ENCODE peak calls at places on chromosomes 6 and 20, in six cellular contexts. L, U, I, P, X and S are unnamed samples. For H3K4me1, the result is how much of the 10 kb centered on the place peaks cover.

GRCh38 chr6:169188051-169188863 is 65.4 kb downstream of the THBS2 start:
- DNase-seq in L (peak), U (peak), P (no peak), I (no peak), X (no peak), S (no peak)

GRCh38 chr6:143731789-143732188 is 54.0 kb downstream of the PHACTR2 start:
- DNase-seq in I (no peak), L (no peak), P (no peak), X (no peak), U (no peak), S (no peak)

GRCh38 chr6:117637770-117638169 is 35.5 kb upstream of the GOPC start:
- DNase-seq in I (no peak), P (no peak), L (no peak), X (no peak), U (no peak), S (no peak)

GRCh38 chr20:2302369-2302768 is 6.6 kb downstream of the TGM3 start:
- DNase-seq in I (no peak), X (no peak), P (no peak), L (peak), U (no peak), S (no peak)

GRCh38 chr6:167581637-167582036 is 245.1 kb upstream of the AFDN start:
- DNase-seq in P (no peak), U (no peak), L (no peak), I (no peak), X (no peak), S (no peak)

GRCh38 chr20:15992564-15992963 is 580.7 kb downstream of the KIF16B start:
- DNase-seq in P (no peak), I (no peak), U (no peak), X (no peak), L (no peak), S (no peak)

GRCh38 chr20:33388268-33388667 is 13.1 kb downstream of the CDK5RAP1 start:
- DNase-seq in P (no peak), I (no peak), U (no peak), L (no peak), X (no peak), S (no peak)

GRCh38 chr20:62530643-62531032 is 54.8 kb upstream of the GATA5 start:
- DNase-seq in I (no peak), L (no peak), X (no peak), U (no peak), P (no peak), S (no peak)

GRCh38 chr20:41701596-41702350 is 83.6 kb upstream of the CHD6 start:
- DNase-seq in I (no peak), P (no peak), U (no peak), X (no peak), L (peak), S (no peak)

GRCh38 chr20:62117658-62118057 is 4.6 kb upstream of the LSM14B start:
- DNase-seq in I (no peak), P (no peak), L (no peak), X (no peak), U (no peak), S (no peak)

GRCh38 chr20:57106030-57106682 is 160.3 kb downstream of the BMP7 start:
- DNase-seq in X (no peak), U (no peak), P (no peak), L (no peak), I (no peak), S (no peak)

GRCh38 chr6:157763129-157763893 is 59.7 kb upstream of the SNX9 start:
- DNase-seq in I (no peak), P (no peak), U (peak), L (peak), X (peak), S (peak)

GRCh38 chr20:49490689-49491088 is 8.2 kb upstream of the KCNB1 start:
- DNase-seq in P (no peak), L (no peak), I (no peak), X (no peak), U (no peak), S (no peak)

GRCh38 chr6:33977606-33978438 is 168.1 kb downstream of the GRM4 start:
- DNase-seq in P (no peak), I (no peak), X (no peak), L (peak), U (no peak), S (no peak)

GRCh38 chr6:74065713-74066112 is 369.7 kb downstream of the CD109 start:
- DNase-seq in L (no peak), X (no peak), U (no peak), I (no peak), P (no peak), S (no peak)

GRCh38 chr6:133432021-133432989 is 191.1 kb downstream of the EYA4 start:
- DNase-seq in P (no peak), X (no peak), U (no peak), L (peak), I (no peak), S (no peak)

GRCh38 chr6:40163924-40164323 is 229.7 kb upstream of the MOCS1 start:
- DNase-seq in I (no peak), L (no peak), P (no peak), X (no peak), U (no peak), S (no peak)

GRCh38 chr6:140486468-140487361 is 1112.3 kb upstream of the CITED2 start:
- DNase-seq in U (peak), X (no peak), P (no peak), I (no peak), L (no peak), S (no peak)

GRCh38 chr6:16947461-16948159 is 154.2 kb upstream of the STMND1 start:
- DNase-seq in I (peak), U (peak), L (no peak), P (no peak), X (peak), S (peak)

GRCh38 chr20:43458422-43458924 is 777 bp downstream of the SRSF6 start:
- DNase-seq in I (no peak), U (peak), L (peak), P (no peak), X (no peak), S (peak)

GRCh38 chr20:50804453-50805348 is 9.8 kb downstream of the BCAS4 start:
- DNase-seq in P (no peak), L (no peak), X (no peak), U (no peak), I (no peak), S (no peak)

GRCh38 chr6:160077526-160077925 is 44.1 kb upstream of the SLC22A1 start:
- DNase-seq in P (no peak), I (no peak), U (peak), L (no peak), X (no peak), S (no peak)

GRCh38 chr20:43682446-43682845 is 15.5 kb downstream of the MYBL2 start:
- DNase-seq in P (no peak), I (no peak), L (no peak), U (no peak), X (no peak), S (no peak)

GRCh38 chr6:118963003-118963402 is 28.0 kb upstream of the MCM9 start:
- DNase-seq in P (no peak), I (no peak), L (no peak), X (no peak), U (peak), S (no peak)

GRCh38 chr6:65229768-65230167 is 477.3 kb downstream of the EYS start:
- DNase-seq in U (peak), L (no peak), I (no peak), P (no peak), X (no peak), S (no peak)

GRCh38 chr6:149140137-149140909 is 177.2 kb upstream of the TAB2 start:
- DNase-seq in U (no peak), L (no peak), I (no peak), P (no peak), X (no peak), S (no peak)

GRCh38 chr6:166540631-166541331 is 45.7 kb downstream of the RAMACL start:
- DNase-seq in I (no peak), L (no peak), P (no peak), U (peak), X (no peak), S (no peak)

GRCh38 chr20:59013959-59014608 is 5.1 kb upstream of the TUBB1 start:
- DNase-seq in U (peak), P (no peak), X (no peak), L (no peak), I (no peak), S (peak)

GRCh38 chr6:40288919-40289318 is 298.2 kb downstream of the LRFN2 start:
- DNase-seq in P (no peak), L (no peak), U (no peak), I (no peak), X (no peak), S (no peak)

GRCh38 chr6:109351231-109352132 is 30.8 kb downstream of the CD164 start:
- DNase-seq in X (no peak), L (no peak), P (no peak), I (peak), U (no peak), S (no peak)

DNA sequence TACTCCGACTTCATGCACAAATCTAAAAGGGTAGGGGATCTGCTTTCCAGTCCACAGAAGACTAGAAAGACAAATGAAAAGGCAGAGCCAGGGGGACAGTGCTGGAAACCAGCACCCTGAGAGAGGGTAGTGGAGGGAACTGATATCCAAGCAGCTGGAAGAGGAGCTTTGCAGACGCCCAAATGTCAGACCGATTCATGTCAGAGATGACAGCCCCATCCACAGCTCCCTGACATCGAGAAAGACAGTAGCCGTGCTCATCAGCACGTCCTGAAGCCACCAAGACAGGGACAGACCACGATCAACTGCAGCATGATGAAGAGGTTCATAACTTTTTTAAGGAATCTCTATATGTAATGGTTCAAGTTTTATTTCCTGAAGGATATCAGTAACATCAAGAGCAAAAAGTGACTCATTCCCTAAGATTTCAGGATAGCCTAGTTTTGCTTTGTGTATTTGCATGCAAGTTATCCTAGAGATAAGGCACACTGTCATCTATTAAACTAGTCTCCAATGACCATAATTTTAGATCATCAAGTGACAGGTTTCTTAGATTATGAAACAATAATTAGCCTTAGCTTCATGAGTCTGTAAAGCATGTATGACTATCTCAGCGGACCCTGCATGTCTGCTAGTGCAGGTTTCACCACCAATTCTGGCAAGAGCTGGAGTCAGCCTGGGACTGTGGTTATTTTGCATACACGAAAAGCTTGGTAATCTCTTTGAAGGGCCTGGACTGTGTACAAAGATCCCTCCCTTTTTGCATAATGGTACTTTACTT is 43.0 kb downstream of the PRDM1 start:
- DNase-seq in U (peak), L (no peak), P (no peak), X (no peak), I (no peak), S (no peak)
- H3K4me3 ChIP-seq in U (no peak), L (no peak), P (no peak), X (no peak), I (no peak), S (no peak)

GRCh38 chr6:132020138-132020551 is 69.0 kb upstream of the CCN2 start:
- DNase-seq in P (peak), I (peak), U (peak), L (no peak), X (peak), S (no peak)

GRCh38 chr6:132025468-132025867 is 74.3 kb upstream of the CCN2 start:
- DNase-seq in X (no peak), P (no peak), L (peak), I (no peak), U (no peak), S (no peak)

GRCh38 chr6:132021552-132022375 is 70.6 kb upstream of the CCN2 start:
- DNase-seq in I (no peak), X (no peak), P (no peak), U (no peak), L (peak), S (no peak)

GRCh38 chr6:132017921-132018320 is 66.7 kb upstream of the CCN2 start:
- DNase-seq in U (no peak), X (no peak), L (no peak), I (no peak), P (no peak), S (no peak)

DNA sequence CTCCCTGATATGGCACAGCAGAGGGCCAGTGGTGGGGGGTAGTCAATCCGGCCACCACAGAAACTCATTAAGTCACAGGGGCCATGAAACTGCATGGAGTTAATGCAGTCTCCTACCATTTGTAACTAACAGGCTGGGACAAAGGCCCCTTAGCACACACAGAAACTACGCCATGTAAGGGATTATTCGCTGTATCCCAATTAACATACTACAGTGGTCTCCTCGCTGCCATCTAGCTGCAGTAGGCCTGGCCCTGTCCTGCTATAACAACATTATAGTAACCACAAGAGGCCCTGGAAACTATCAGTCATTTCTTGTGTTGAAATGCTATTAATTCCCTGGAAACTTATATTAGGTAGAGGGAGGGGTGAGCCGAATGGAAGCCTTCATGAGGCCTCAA is 72.3 kb upstream of the CCN2 start:
- DNase-seq in P (no peak), X (no peak), L (peak), U (no peak), I (no peak), S (no peak)
- TF ChIP-seq CTCF in P (no peak), X (no peak), L (peak), U (peak), I (no peak), S (no peak)

GRCh38 chr6:57177545-57178225 is 5.6 kb downstream of the BAG2 start:
- DNase-seq in X (no peak), L (no peak), U (peak), I (peak), P (peak), S (no peak)

GRCh38 chr6:57172136-57173055 is at the start of gene BAG2:
- DNase-seq in X (peak), P (peak), U (peak), L (peak), I (peak), S (peak)

GRCh38 chr6:57173056-57173885 is 1.1 kb downstream of the BAG2 start:
- DNase-seq in X (no peak), I (no peak), L (peak), U (peak), P (no peak), S (no peak)

GRCh38 chr6:57174511-57174907 is 2.4 kb downstream of the BAG2 start:
- DNase-seq in U (no peak), I (no peak), L (no peak), P (no peak), X (no peak), S (no peak)

GRCh38 chr6:57173886-57174510 is 1.9 kb downstream of the BAG2 start:
- DNase-seq in P (no peak), L (peak), U (peak), X (no peak), I (no peak), S (no peak)
- H3K4me1 ChIP-seq in P (under half), L (under half), U (under half), X (under half), I (under half), S (under half)

GRCh38 chr6:44107017-44107416 is 20.2 kb downstream of the MRPL14 start:
- DNase-seq in P (no peak), U (peak), L (no peak), I (no peak), X (no peak), S (no peak)

GRCh38 chr6:44102527-44102926 is 24.7 kb downstream of the MRPL14 start:
- DNase-seq in P (no peak), I (no peak), L (peak), U (no peak), X (no peak), S (no peak)

GRCh38 chr6:44105993-44106740 is 21.1 kb downstream of the MRPL14 start:
- DNase-seq in I (no peak), U (peak), L (no peak), X (no peak), P (no peak), S (no peak)

GRCh38 chr6:44104661-44105060 is 22.6 kb downstream of the MRPL14 start:
- DNase-seq in L (no peak), X (no peak), P (no peak), I (peak), U (no peak), S (peak)

DNA sequence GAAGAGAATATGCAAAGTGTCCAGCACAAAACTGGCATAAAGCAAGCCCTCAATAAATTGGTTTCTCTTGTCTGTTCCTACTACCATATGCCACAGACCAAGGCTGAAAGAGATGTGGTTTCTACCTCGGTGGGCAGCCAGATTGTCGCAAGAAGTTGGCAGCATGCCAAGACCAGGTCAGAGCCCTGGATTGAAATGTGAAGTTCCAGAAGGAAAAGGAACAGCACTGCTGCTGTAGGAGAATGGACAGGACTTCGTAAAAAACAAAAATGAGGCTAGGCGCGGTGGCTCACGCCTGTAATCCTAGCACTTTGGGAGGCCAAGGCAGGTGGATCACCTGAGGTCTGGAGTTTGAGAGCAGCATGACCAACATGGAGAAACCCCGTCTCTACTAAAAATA is 22.1 kb downstream of the MRPL14 start:
- DNase-seq in I (no peak), U (no peak), P (no peak), L (no peak), X (no peak), S (no peak)
- H3K4me3 ChIP-seq in I (no peak), U (no peak), P (no peak), L (no peak), X (no peak), S (no peak)

DNA sequence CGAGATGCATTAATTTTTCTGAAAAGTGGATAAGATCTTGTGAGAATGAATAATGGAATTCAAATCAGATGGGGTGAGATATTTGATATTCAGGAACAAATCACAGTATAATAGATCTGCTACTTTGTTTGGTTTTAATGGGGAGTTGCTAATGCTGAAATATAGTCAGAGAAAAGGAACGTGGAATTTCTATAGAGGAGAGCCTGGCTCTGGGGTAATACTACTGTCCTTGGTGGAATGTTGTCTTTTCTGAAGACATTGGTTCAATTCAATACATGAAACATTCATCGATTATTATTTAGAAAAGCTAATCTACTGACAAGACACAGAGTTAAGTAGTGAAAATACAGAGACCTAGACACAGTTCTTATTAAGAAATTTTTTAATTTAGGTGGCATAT is 108.6 kb downstream of the ESR1 start:
- DNase-seq in P (no peak), I (no peak), L (no peak), X (no peak), U (no peak), S (no peak)
- TF ChIP-seq CTCF in P (no peak), I (no peak), L (no peak), X (no peak), U (no peak), S (no peak)

GRCh38 chr6:13355043-13355945 is 27.0 kb upstream of the TBC1D7 start:
- DNase-seq in U (peak), I (no peak), P (no peak), L (no peak), X (peak), S (no peak)

GRCh38 chr6:13355969-13356368 is 27.6 kb upstream of the TBC1D7 start:
- DNase-seq in L (no peak), X (no peak), I (no peak), U (peak), P (no peak), S (no peak)

GRCh38 chr6:13358486-13358885 is 30.1 kb upstream of the TBC1D7 start:
- DNase-seq in U (no peak), I (no peak), L (no peak), X (no peak), P (no peak), S (no peak)

GRCh38 chr6:13359287-13359686 is 30.9 kb upstream of the TBC1D7 start:
- DNase-seq in P (no peak), U (no peak), L (no peak), X (no peak), I (no peak), S (no peak)

GRCh38 chr6:13357551-13358075 is 29.3 kb upstream of the TBC1D7 start:
- DNase-seq in I (no peak), L (no peak), X (no peak), U (peak), P (no peak), S (no peak)
- H3K4me1 ChIP-seq in I (under half), L (under half), X (under half), U (under half), P (under half), S (under half)

DNA sequence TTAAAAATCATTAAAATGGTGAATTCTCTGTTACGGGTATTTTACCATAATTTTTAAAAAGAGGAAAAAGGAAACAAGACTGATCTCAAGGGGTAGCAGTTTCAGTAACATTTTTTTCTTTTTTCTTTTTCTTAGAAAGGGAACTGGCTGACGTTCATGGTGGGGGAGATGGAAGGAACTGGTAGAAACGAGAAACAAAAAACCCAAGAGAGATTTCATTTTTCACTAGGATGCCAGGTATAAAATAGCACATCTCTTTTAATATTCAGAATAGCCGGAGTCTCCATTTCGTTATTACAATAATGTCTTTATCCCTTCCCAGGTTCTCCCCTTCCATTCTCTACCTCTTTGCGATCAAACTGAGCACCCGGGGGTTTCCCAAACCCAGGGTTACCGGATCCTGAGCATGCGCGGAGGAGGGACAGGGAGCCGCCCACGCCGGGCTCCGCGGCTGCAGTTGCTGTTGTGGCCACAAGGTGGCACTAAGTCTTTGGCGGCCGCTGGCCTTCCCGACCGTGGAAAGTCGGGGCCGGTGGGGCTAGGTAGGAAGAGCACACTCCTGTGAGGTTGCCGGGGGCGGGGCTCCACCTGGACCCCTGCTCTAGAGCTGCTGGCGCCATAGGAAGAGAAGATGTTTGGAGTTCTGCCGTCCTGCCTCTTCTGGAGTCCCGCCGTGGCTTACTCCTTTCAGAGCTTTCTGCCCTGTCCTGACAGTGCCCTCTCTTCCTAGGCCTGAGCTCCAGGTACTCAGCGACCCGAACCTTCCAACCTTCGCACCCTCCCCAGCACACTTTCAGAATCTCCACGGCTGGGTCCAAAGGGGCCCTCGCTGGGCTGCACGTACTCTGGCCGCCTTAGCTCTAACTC is 146.8 kb downstream of the SH3BGRL2 start:
- DNase-seq in X (peak), P (peak), U (peak), L (peak), I (peak), S (peak)
- H3K4me3 ChIP-seq in X (no peak), P (peak), U (peak), L (no peak), I (peak), S (no peak)